ENCODE peak calls at places on chromosomes 2 and 18, in eight cellular contexts. M is T-helper 9 cell; F is NCI-H345; K is NCI-H460; D is IMR-90; E is activated CD4-positive, alpha-beta memory T cell treated with anti-CD3 and anti-CD28 coated beads, Interleukin-2, amount 10 ng/mL, durations not matched to agents 7 days and 5 days; R is fibroblast of pulmonary artery; I is activated CD8-positive, alpha-beta memory T cell treated with anti-CD3 and anti-CD28 coated beads for 24 hours. V is an unnamed sample.

GRCh38 chr2:224937887-224938286 is 104.4 kb downstream of the DOCK10 start:
- DNase-seq in M (no peak), F (no peak), K (no peak), D (no peak), E (no peak), R (no peak), I (no peak), V (no peak)

GRCh38 chr2:138219961-138220360 is 255.7 kb downstream of the HNMT start:
- DNase-seq in M (no peak), F (peak), K (no peak), D (no peak), E (no peak), R (no peak), I (no peak), V (no peak)

GRCh38 chr2:68832161-68832869 is 38.9 kb downstream of the BMP10 start:
- DNase-seq in M (no peak), F (no peak), K (peak), D (peak), E (peak), R (peak), I (peak), V (no peak)

GRCh38 chr2:224952942-224953657 is 89.2 kb downstream of the DOCK10 start:
- DNase-seq in M (no peak), F (no peak), K (no peak), D (no peak), E (peak), R (no peak), I (no peak), V (no peak)

GRCh38 chr2:11321847-11322246 is 22.6 kb downstream of the ROCK2 start:
- DNase-seq in M (no peak), F (no peak), K (no peak), D (no peak), E (no peak), R (no peak), I (no peak), V (no peak)

GRCh38 chr2:238978507-238978906 is 130.6 kb downstream of the TWIST2 start:
- DNase-seq in M (no peak), F (no peak), K (peak), D (no peak), E (no peak), R (no peak), I (no peak), V (no peak)

GRCh38 chr2:108446703-108447102 is 2.3 kb upstream of the GCC2 start:
- DNase-seq in M (no peak), F (peak), K (no peak), D (no peak), E (no peak), R (no peak), I (no peak), V (no peak)

GRCh38 chr18:1846640-1847039 is 724.7 kb downstream of the METTL4 start:
- DNase-seq in M (no peak), F (no peak), K (no peak), D (no peak), E (no peak), R (peak), I (no peak), V (no peak)

GRCh38 chr2:163697429-163697828 is 38.4 kb downstream of the FIGN start:
- DNase-seq in M (no peak), F (no peak), K (no peak), D (no peak), E (no peak), R (no peak), I (no peak), V (no peak)

GRCh38 chr2:218981390-218982311 is 3.3 kb downstream of the FEV start:
- DNase-seq in M (no peak), F (no peak), K (no peak), D (peak), E (no peak), R (peak), I (peak), V (no peak)

GRCh38 chr2:195477248-195477995 is 179.6 kb upstream of the SLC39A10 start:
- DNase-seq in M (no peak), F (no peak), K (no peak), D (peak), E (no peak), R (peak), I (no peak), V (no peak)

GRCh38 chr2:162297925-162298552 is 20.4 kb downstream of the IFIH1 start:
- DNase-seq in M (peak), F (peak), K (peak), D (peak), E (peak), R (peak), I (no peak), V (no peak)

GRCh38 chr18:49016648-49017539 is 66.1 kb upstream of the SMAD7 start:
- DNase-seq in M (no peak), F (no peak), K (no peak), D (peak), E (peak), R (peak), I (peak), V (no peak)

GRCh38 chr2:231854616-231855125 is 68.4 kb downstream of the COPS7B start:
- DNase-seq in M (no peak), F (no peak), K (no peak), D (no peak), E (no peak), R (no peak), I (no peak), V (no peak)

GRCh38 chr18:52670903-52671302 is 330.9 kb downstream of the DCC start:
- DNase-seq in M (no peak), F (peak), K (peak), D (peak), E (no peak), R (peak), I (no peak), V (no peak)

GRCh38 chr2:122704109-122704563 is 948.7 kb downstream of the TSN start:
- DNase-seq in M (no peak), F (no peak), K (no peak), D (no peak), E (no peak), R (no peak), I (no peak), V (no peak)

GRCh38 chr18:79923896-79924585 is 27.4 kb downstream of the SLC66A2 start:
- DNase-seq in M (no peak), F (no peak), K (no peak), D (no peak), E (no peak), R (no peak), I (peak), V (no peak)

GRCh38 chr18:36454848-36455458 is 157.4 kb downstream of the FHOD3 start:
- DNase-seq in M (no peak), F (peak), K (no peak), D (no peak), E (no peak), R (no peak), I (no peak), V (no peak)

GRCh38 chr18:62878305-62878704 is 163.0 kb downstream of the PHLPP1 start:
- DNase-seq in M (no peak), F (no peak), K (peak), D (no peak), E (no peak), R (no peak), I (no peak), V (no peak)

GRCh38 chr2:174588463-174588862 is 9.1 kb downstream of the WIPF1 start:
- DNase-seq in M (no peak), F (no peak), K (no peak), D (no peak), E (no peak), R (no peak), I (no peak), V (no peak)

GRCh38 chr2:125471963-125472362 is 1184.0 kb upstream of the GYPC start:
- DNase-seq in M (no peak), F (no peak), K (peak), D (peak), E (no peak), R (peak), I (no peak), V (no peak)

GRCh38 chr18:61797691-61798590 is 94.9 kb downstream of the RNF152 start:
- DNase-seq in M (no peak), F (peak), K (no peak), D (no peak), E (no peak), R (no peak), I (no peak), V (no peak)

GRCh38 chr2:241011751-241012510 is 13.5 kb downstream of the SNED1 start:
- DNase-seq in M (no peak), F (no peak), K (no peak), D (no peak), E (peak), R (no peak), I (peak), V (no peak)

GRCh38 chr2:134611316-134611715 is 107.5 kb downstream of the TMEM163 start:
- DNase-seq in M (no peak), F (no peak), K (no peak), D (no peak), E (no peak), R (no peak), I (no peak), V (no peak)

GRCh38 chr2:191699341-191699945 is 21.5 kb downstream of the NABP1 start:
- DNase-seq in M (no peak), F (no peak), K (no peak), D (no peak), E (no peak), R (no peak), I (no peak), V (no peak)

GRCh38 chr18:67385455-67385854 is 131.1 kb downstream of the DSEL start:
- DNase-seq in M (no peak), F (no peak), K (peak), D (peak), E (no peak), R (peak), I (no peak), V (no peak)

GRCh38 chr2:67516899-67517530 is 119.9 kb downstream of the ETAA1 start:
- DNase-seq in M (no peak), F (peak), K (no peak), D (peak), E (no peak), R (peak), I (no peak), V (no peak)

GRCh38 chr2:111017034-111017640 is 103.6 kb upstream of the BCL2L11 start:
- DNase-seq in M (no peak), F (no peak), K (no peak), D (no peak), E (no peak), R (no peak), I (no peak), V (no peak)

GRCh38 chr2:8094571-8094970 is 587.3 kb upstream of the ID2 start:
- DNase-seq in M (no peak), F (peak), K (no peak), D (no peak), E (no peak), R (no peak), I (no peak), V (no peak)

GRCh38 chr2:33497177-33497787 is 20.8 kb downstream of the RASGRP3 start:
- DNase-seq in M (no peak), F (no peak), K (no peak), D (no peak), E (no peak), R (peak), I (no peak), V (no peak)

GRCh38 chr2:218406949-218407703 is 7.5 kb downstream of the CTDSP1 start:
- DNase-seq in M (peak), F (no peak), K (no peak), D (peak), E (peak), R (peak), I (peak), V (no peak)

GRCh38 chr2:199975297-199975895 is 20.0 kb downstream of the MAIP1 start:
- DNase-seq in M (no peak), F (no peak), K (peak), D (peak), E (no peak), R (peak), I (no peak), V (no peak)

GRCh38 chr2:74534411-74534810 is 4.7 kb downstream of the HTRA2 start:
- DNase-seq in M (no peak), F (no peak), K (no peak), D (no peak), E (no peak), R (no peak), I (no peak), V (no peak)

GRCh38 chr2:68831688-68832087 is 39.5 kb downstream of the BMP10 start:
- DNase-seq in M (no peak), F (no peak), K (no peak), D (peak), E (no peak), R (peak), I (no peak), V (no peak)

GRCh38 chr18:23136326-23137092 is 1.2 kb downstream of the CABLES1 start:
- DNase-seq in M (no peak), F (no peak), K (no peak), D (no peak), E (no peak), R (peak), I (peak), V (no peak)